ENCODE peak calls at places on chromosome 6, in ten cellular contexts. One of them, this sample, is unnamed.

GRCh38 chr6:41694815-41695536 is 40.4 kb downstream of the TFEB start:
- DNase-seq in kidney epithelial cell: no peak
- DNase-seq in uterus: no peak
- DNase-seq in cardiac muscle cell: no peak
- DNase-seq in vagina: no peak
- DNase-seq in adrenal gland: no peak
- DNase-seq in sigmoid colon: no peak
- DNase-seq in brain microvascular endothelial cell: peak; percentile 45
- DNase-seq in heart left ventricle: no peak
- DNase-seq in left ventricle myocardium inferior: no peak
- DNase-seq in this sample: no peak

GRCh38 chr6:16568128-16568527 is 193.1 kb downstream of the ATXN1 start:
- DNase-seq in left ventricle myocardium inferior: no peak
- DNase-seq in vagina: no peak
- DNase-seq in kidney epithelial cell: no peak
- DNase-seq in adrenal gland: no peak
- DNase-seq in uterus: no peak
- DNase-seq in heart left ventricle: no peak
- DNase-seq in cardiac muscle cell: no peak
- DNase-seq in sigmoid colon: no peak
- DNase-seq in brain microvascular endothelial cell: no peak
- DNase-seq in this sample: no peak

GRCh38 chr6:16851758-16852157 is 90.5 kb upstream of the ATXN1 start:
- DNase-seq in left ventricle myocardium inferior: no peak
- DNase-seq in brain microvascular endothelial cell: no peak
- DNase-seq in cardiac muscle cell: no peak
- DNase-seq in uterus: no peak
- DNase-seq in adrenal gland: no peak
- DNase-seq in sigmoid colon: no peak
- DNase-seq in vagina: no peak
- DNase-seq in heart left ventricle: no peak
- DNase-seq in kidney epithelial cell: no peak
- DNase-seq in this sample: no peak

GRCh38 chr6:64811145-64811544 is 895.9 kb downstream of the EYS start:
- DNase-seq in kidney epithelial cell: no peak
- DNase-seq in vagina: no peak
- DNase-seq in left ventricle myocardium inferior: no peak
- DNase-seq in cardiac muscle cell: no peak
- DNase-seq in adrenal gland: no peak
- DNase-seq in uterus: no peak
- DNase-seq in brain microvascular endothelial cell: no peak
- DNase-seq in heart left ventricle: no peak
- DNase-seq in sigmoid colon: no peak
- DNase-seq in this sample: no peak

GRCh38 chr6:95087394-95088097 is 489.8 kb upstream of the MANEA start:
- DNase-seq in brain microvascular endothelial cell: peak; percentile 78
- DNase-seq in heart left ventricle: no peak
- DNase-seq in vagina: no peak
- DNase-seq in left ventricle myocardium inferior: no peak
- DNase-seq in sigmoid colon: no peak
- DNase-seq in cardiac muscle cell: peak; percentile 86
- DNase-seq in kidney epithelial cell: peak; percentile 63
- DNase-seq in adrenal gland: peak; percentile 20
- DNase-seq in uterus: no peak
- DNase-seq in this sample: peak; percentile 20

GRCh38 chr6:160217073-160217472 is 41.5 kb downstream of the SLC22A2 start:
- DNase-seq in adrenal gland: no peak
- DNase-seq in cardiac muscle cell: no peak
- DNase-seq in heart left ventricle: no peak
- DNase-seq in brain microvascular endothelial cell: no peak
- DNase-seq in left ventricle myocardium inferior: no peak
- DNase-seq in uterus: no peak
- DNase-seq in sigmoid colon: no peak
- DNase-seq in kidney epithelial cell: no peak
- DNase-seq in vagina: no peak
- DNase-seq in this sample: no peak

GRCh38 chr6:62371395-62371794 is 85.4 kb upstream of the KHDRBS2 start:
- DNase-seq in kidney epithelial cell: no peak
- DNase-seq in heart left ventricle: no peak
- DNase-seq in left ventricle myocardium inferior: no peak
- DNase-seq in cardiac muscle cell: no peak
- DNase-seq in adrenal gland: no peak
- DNase-seq in uterus: no peak
- DNase-seq in brain microvascular endothelial cell: no peak
- DNase-seq in vagina: no peak
- DNase-seq in sigmoid colon: no peak
- DNase-seq in this sample: no peak

GRCh38 chr6:27161946-27162603 is 85.4 kb upstream of the PRSS16 start:
- DNase-seq in sigmoid colon: no peak
- DNase-seq in kidney epithelial cell: no peak
- DNase-seq in heart left ventricle: no peak
- DNase-seq in brain microvascular endothelial cell: peak; percentile 80
- DNase-seq in uterus: no peak
- DNase-seq in left ventricle myocardium inferior: no peak
- DNase-seq in cardiac muscle cell: peak; percentile 46
- DNase-seq in vagina: no peak
- DNase-seq in adrenal gland: no peak
- DNase-seq in this sample: no peak

GRCh38 chr6:24227556-24227955 is 101.5 kb downstream of the NRSN1 start:
- DNase-seq in left ventricle myocardium inferior: no peak
- DNase-seq in adrenal gland: no peak
- DNase-seq in sigmoid colon: no peak
- DNase-seq in cardiac muscle cell: no peak
- DNase-seq in uterus: no peak
- DNase-seq in brain microvascular endothelial cell: no peak
- DNase-seq in vagina: no peak
- DNase-seq in heart left ventricle: no peak
- DNase-seq in kidney epithelial cell: no peak
- DNase-seq in this sample: no peak

GRCh38 chr6:33428219-33428890 is 8.5 kb downstream of the SYNGAP1 start:
- DNase-seq in sigmoid colon: no peak
- DNase-seq in cardiac muscle cell: peak; percentile 24
- DNase-seq in brain microvascular endothelial cell: peak; percentile 35
- DNase-seq in adrenal gland: no peak
- DNase-seq in kidney epithelial cell: no peak
- DNase-seq in uterus: no peak
- DNase-seq in left ventricle myocardium inferior: no peak
- DNase-seq in vagina: no peak
- DNase-seq in heart left ventricle: no peak
- DNase-seq in this sample: no peak

GRCh38 chr6:44099192-44099591 is 28.1 kb downstream of the MRPL14 start:
- DNase-seq in kidney epithelial cell: no peak
- DNase-seq in left ventricle myocardium inferior: no peak
- DNase-seq in heart left ventricle: no peak
- DNase-seq in sigmoid colon: no peak
- DNase-seq in vagina: no peak
- DNase-seq in uterus: no peak
- DNase-seq in brain microvascular endothelial cell: no peak
- DNase-seq in adrenal gland: no peak
- DNase-seq in cardiac muscle cell: no peak
- DNase-seq in this sample: no peak

GRCh38 chr6:41334482-41335023 is 855 bp upstream of the NCR2 start:
- DNase-seq in kidney epithelial cell: no peak
- DNase-seq in brain microvascular endothelial cell: no peak
- DNase-seq in vagina: peak; percentile 74
- DNase-seq in sigmoid colon: no peak
- DNase-seq in heart left ventricle: no peak
- DNase-seq in cardiac muscle cell: no peak
- DNase-seq in adrenal gland: no peak
- DNase-seq in uterus: no peak
- DNase-seq in left ventricle myocardium inferior: no peak
- DNase-seq in this sample: no peak

GRCh38 chr6:110039996-110040383 is 61.9 kb downstream of the GPR6 start:
- DNase-seq in sigmoid colon: no peak
- DNase-seq in vagina: peak; percentile 85
- DNase-seq in uterus: no peak
- DNase-seq in adrenal gland: no peak
- DNase-seq in left ventricle myocardium inferior: no peak
- DNase-seq in heart left ventricle: no peak
- DNase-seq in kidney epithelial cell: no peak
- DNase-seq in brain microvascular endothelial cell: peak; percentile 22
- DNase-seq in cardiac muscle cell: peak; percentile 37
- DNase-seq in this sample: no peak
- TF ChIP-seq CTCF in sigmoid colon: no peak
- TF ChIP-seq CTCF in vagina: peak; percentile 19
- TF ChIP-seq CTCF in uterus: peak; percentile 19
- TF ChIP-seq CTCF in adrenal gland: no peak
- TF ChIP-seq CTCF in left ventricle myocardium inferior: peak; percentile 37
- TF ChIP-seq CTCF in heart left ventricle: no peak
- TF ChIP-seq CTCF in kidney epithelial cell: peak; percentile 57
- TF ChIP-seq CTCF in brain microvascular endothelial cell: peak; percentile 63
- TF ChIP-seq CTCF in cardiac muscle cell: peak; percentile 40
- TF ChIP-seq CTCF in this sample: no peak

GRCh38 chr6:38730136-38730862 is 15.2 kb downstream of the DNAH8 start:
- DNase-seq in brain microvascular endothelial cell: no peak
- DNase-seq in vagina: no peak
- DNase-seq in kidney epithelial cell: no peak
- DNase-seq in cardiac muscle cell: no peak
- DNase-seq in heart left ventricle: no peak
- DNase-seq in sigmoid colon: no peak
- DNase-seq in left ventricle myocardium inferior: no peak
- DNase-seq in adrenal gland: no peak
- DNase-seq in uterus: no peak
- DNase-seq in this sample: peak; percentile 8
- H3K27me3 ChIP-seq in brain microvascular endothelial cell: no peaks in the 10 kb centered on the region
- H3K27me3 ChIP-seq in vagina: no peaks in the 10 kb centered on the region
- H3K27me3 ChIP-seq in kidney epithelial cell: no peaks in the 10 kb centered on the region
- H3K27me3 ChIP-seq in cardiac muscle cell: no peaks in the 10 kb centered on the region
- H3K27me3 ChIP-seq in heart left ventricle: peaks cover 4% of the 10 kb centered on the region
- H3K27me3 ChIP-seq in sigmoid colon: no peaks in the 10 kb centered on the region
- H3K27me3 ChIP-seq in left ventricle myocardium inferior: peaks cover 14% of the 10 kb centered on the region
- H3K27me3 ChIP-seq in adrenal gland: no peaks in the 10 kb centered on the region
- H3K27me3 ChIP-seq in uterus: no peaks in the 10 kb centered on the region
- H3K27me3 ChIP-seq in this sample: no peaks in the 10 kb centered on the region

GRCh38 chr6:1390805-1391511 is 1.6 kb downstream of the FOXF2 start:
- DNase-seq in uterus: no peak
- DNase-seq in cardiac muscle cell: no peak
- DNase-seq in heart left ventricle: no peak
- DNase-seq in left ventricle myocardium inferior: no peak
- DNase-seq in vagina: no peak
- DNase-seq in sigmoid colon: no peak
- DNase-seq in kidney epithelial cell: no peak
- DNase-seq in brain microvascular endothelial cell: no peak
- DNase-seq in adrenal gland: no peak
- DNase-seq in this sample: no peak
- H3K4me3 ChIP-seq in uterus: no peak overlapping the region
- H3K4me3 ChIP-seq in cardiac muscle cell: peak overlapping the region; percentile 47
- H3K4me3 ChIP-seq in heart left ventricle: peak overlapping the region; percentile 20
- H3K4me3 ChIP-seq in left ventricle myocardium inferior: peak overlapping the region; percentile 63
- H3K4me3 ChIP-seq in vagina: peak overlapping the region; percentile 49
- H3K4me3 ChIP-seq in sigmoid colon: peak overlapping the region; percentile 62
- H3K4me3 ChIP-seq in kidney epithelial cell: no peak overlapping the region
- H3K4me3 ChIP-seq in brain microvascular endothelial cell: peak overlapping the region; percentile 22
- H3K4me3 ChIP-seq in adrenal gland: peak overlapping the region; percentile 48
- H3K4me3 ChIP-seq in this sample: peak overlapping the region; percentile 26

DNA sequence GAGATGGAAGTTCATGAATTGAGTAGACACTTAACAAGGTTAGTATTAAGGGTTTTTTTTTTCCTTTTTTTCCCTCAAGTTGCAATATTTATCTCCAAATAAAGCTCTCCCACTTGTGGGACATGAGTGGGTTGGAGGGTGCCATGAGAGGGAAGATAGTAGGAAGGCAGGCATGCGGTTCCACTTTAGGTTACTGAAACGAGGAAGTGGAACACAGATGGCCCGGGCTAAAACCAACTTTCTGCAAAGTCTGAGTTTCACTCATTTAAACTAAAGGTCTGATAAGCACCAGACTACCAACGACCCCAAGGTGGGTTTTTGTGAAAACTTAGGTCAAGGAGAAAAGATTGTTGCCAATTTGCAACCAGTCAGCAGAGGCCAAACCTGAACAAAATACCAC is 42.2 kb downstream of the TBC1D7 start:
- DNase-seq in vagina: no peak
- DNase-seq in adrenal gland: no peak
- DNase-seq in heart left ventricle: no peak
- DNase-seq in uterus: no peak
- DNase-seq in sigmoid colon: no peak
- DNase-seq in cardiac muscle cell: no peak
- DNase-seq in left ventricle myocardium inferior: no peak
- DNase-seq in brain microvascular endothelial cell: no peak
- DNase-seq in kidney epithelial cell: no peak
- DNase-seq in this sample: no peak
- TF ChIP-seq CTCF in vagina: no peak
- TF ChIP-seq CTCF in adrenal gland: no peak
- TF ChIP-seq CTCF in heart left ventricle: no peak
- TF ChIP-seq CTCF in uterus: no peak
- TF ChIP-seq CTCF in sigmoid colon: no peak
- TF ChIP-seq CTCF in cardiac muscle cell: no peak
- TF ChIP-seq CTCF in left ventricle myocardium inferior: no peak
- TF ChIP-seq CTCF in brain microvascular endothelial cell: no peak
- TF ChIP-seq CTCF in kidney epithelial cell: no peak
- TF ChIP-seq CTCF in this sample: no peak

GRCh38 chr6:38594008-38594665 is 45.6 kb downstream of the BTBD9 start:
- DNase-seq in adrenal gland: no peak
- DNase-seq in kidney epithelial cell: no peak
- DNase-seq in heart left ventricle: no peak
- DNase-seq in uterus: no peak
- DNase-seq in sigmoid colon: no peak
- DNase-seq in vagina: no peak
- DNase-seq in left ventricle myocardium inferior: no peak
- DNase-seq in cardiac muscle cell: no peak
- DNase-seq in brain microvascular endothelial cell: no peak
- DNase-seq in this sample: no peak

GRCh38 chr6:38603492-38603891 is 36.2 kb downstream of the BTBD9 start:
- DNase-seq in left ventricle myocardium inferior: no peak
- DNase-seq in brain microvascular endothelial cell: no peak
- DNase-seq in cardiac muscle cell: no peak
- DNase-seq in heart left ventricle: no peak
- DNase-seq in sigmoid colon: no peak
- DNase-seq in kidney epithelial cell: no peak
- DNase-seq in uterus: no peak
- DNase-seq in vagina: no peak
- DNase-seq in adrenal gland: no peak
- DNase-seq in this sample: no peak

GRCh38 chr6:38603966-38604365 is 35.8 kb downstream of the BTBD9 start:
- DNase-seq in adrenal gland: no peak
- DNase-seq in left ventricle myocardium inferior: no peak
- DNase-seq in brain microvascular endothelial cell: peak; percentile 45
- DNase-seq in uterus: no peak
- DNase-seq in kidney epithelial cell: peak; percentile 7
- DNase-seq in vagina: no peak
- DNase-seq in cardiac muscle cell: peak; percentile 43
- DNase-seq in heart left ventricle: no peak
- DNase-seq in sigmoid colon: no peak
- DNase-seq in this sample: no peak

GRCh38 chr6:38599966-38600550 is 39.7 kb downstream of the BTBD9 start:
- DNase-seq in sigmoid colon: no peak
- DNase-seq in brain microvascular endothelial cell: peak; percentile 60
- DNase-seq in cardiac muscle cell: no peak
- DNase-seq in uterus: no peak
- DNase-seq in left ventricle myocardium inferior: peak; percentile 25
- DNase-seq in heart left ventricle: peak; percentile 37
- DNase-seq in vagina: no peak
- DNase-seq in kidney epithelial cell: no peak
- DNase-seq in adrenal gland: no peak
- DNase-seq in this sample: no peak

GRCh38 chr6:38599261-38599660 is 40.5 kb downstream of the BTBD9 start:
- DNase-seq in uterus: no peak
- DNase-seq in cardiac muscle cell: no peak
- DNase-seq in sigmoid colon: no peak
- DNase-seq in brain microvascular endothelial cell: no peak
- DNase-seq in heart left ventricle: no peak
- DNase-seq in adrenal gland: no peak
- DNase-seq in left ventricle myocardium inferior: no peak
- DNase-seq in kidney epithelial cell: no peak
- DNase-seq in vagina: no peak
- DNase-seq in this sample: no peak
- H3K27me3 ChIP-seq in uterus: no peaks in the 10 kb centered on the region
- H3K27me3 ChIP-seq in cardiac muscle cell: no peaks in the 10 kb centered on the region
- H3K27me3 ChIP-seq in sigmoid colon: no peaks in the 10 kb centered on the region
- H3K27me3 ChIP-seq in brain microvascular endothelial cell: no peaks in the 10 kb centered on the region
- H3K27me3 ChIP-seq in heart left ventricle: no peaks in the 10 kb centered on the region
- H3K27me3 ChIP-seq in adrenal gland: no peaks in the 10 kb centered on the region
- H3K27me3 ChIP-seq in left ventricle myocardium inferior: no peaks in the 10 kb centered on the region
- H3K27me3 ChIP-seq in kidney epithelial cell: no peaks in the 10 kb centered on the region
- H3K27me3 ChIP-seq in vagina: no peaks in the 10 kb centered on the region
- H3K27me3 ChIP-seq in this sample: no peaks in the 10 kb centered on the region